ENCODE peak calls at places on chromosomes 16 and 17, in four cellular contexts. I, X, P and A are unnamed samples.

GRCh38 chr16:84599528-84600202 is 18.2 kb downstream of the COTL1 start:
- DNase-seq in I (peak), P (peak), X (peak), A (peak)

GRCh38 chr17:53628011-53628410 is 194.7 kb upstream of the KIF2B start:
- DNase-seq in P (no peak), X (no peak), I (peak), A (no peak)

GRCh38 chr16:72172105-72173034 is at the start of gene PMFBP1:
- DNase-seq in P (no peak), I (peak), X (peak), A (no peak)

GRCh38 chr16:6146874-6147425 is 1049.4 kb upstream of the EEF2KMT start:
- DNase-seq in I (no peak), X (peak), P (peak), A (peak)

GRCh38 chr17:48728232-48729231 is at the start of gene HOXB13:
- DNase-seq in P (no peak), I (peak), X (peak), A (peak)

GRCh38 chr17:58508341-58509067 is 5.9 kb downstream of the MTMR4 start:
- DNase-seq in X (no peak), I (no peak), P (no peak), A (no peak)

GRCh38 chr16:4109250-4109736 is 6.9 kb downstream of the ADCY9 start:
- DNase-seq in X (peak), P (no peak), I (no peak), A (no peak)

GRCh38 chr17:682150-682549 is 32.5 kb downstream of the VPS53 start:
- DNase-seq in P (no peak), I (no peak), X (no peak), A (no peak)

GRCh38 chr16:29710227-29711219 is 31.5 kb downstream of the QPRT start:
- DNase-seq in X (peak), I (peak), P (no peak), A (peak)

GRCh38 chr17:67422887-67423286 is 45.8 kb downstream of the PITPNC1 start:
- DNase-seq in I (no peak), P (no peak), X (no peak), A (no peak)

GRCh38 chr16:72894291-72895151 is 153.4 kb downstream of the ZFHX3 start:
- DNase-seq in X (no peak), I (peak), P (no peak), A (no peak)

GRCh38 chr16:67409631-67410030 is 6.6 kb downstream of the ZDHHC1 start:
- DNase-seq in X (no peak), P (no peak), I (no peak), A (no peak)

GRCh38 chr16:70250748-70251650 is 741 bp downstream of the EXOSC6 start:
- DNase-seq in P (no peak), X (peak), I (peak), A (peak)

GRCh38 chr16:67000384-67001158 is 12.2 kb downstream of the CES4A start:
- DNase-seq in X (peak), P (no peak), I (no peak), A (peak)

GRCh38 chr16:54283735-54284318 is 2.8 kb downstream of the IRX3 start:
- DNase-seq in X (no peak), P (no peak), I (no peak), A (no peak)

GRCh38 chr16:55236655-55237054 is 87.3 kb upstream of the IRX6 start:
- DNase-seq in X (no peak), I (no peak), P (no peak), A (no peak)

GRCh38 chr16:71986131-71986530 is 14.1 kb downstream of the PKD1L3 start:
- DNase-seq in P (no peak), I (no peak), X (peak), A (no peak)

GRCh38 chr17:82863941-82864720 is 24.3 kb upstream of the ZNF750 start:
- DNase-seq in I (peak), X (peak), P (no peak), A (no peak)

GRCh38 chr17:76337413-76337777 is 16.3 kb downstream of the PRPSAP1 start:
- DNase-seq in X (no peak), P (no peak), I (peak), A (no peak)

GRCh38 chr17:74037320-74037719 is 166.2 kb upstream of the RPL38 start:
- DNase-seq in P (no peak), X (peak), I (no peak), A (no peak)

GRCh38 chr17:36085710-36086268 is 4.2 kb downstream of the CCL3 start:
- DNase-seq in X (no peak), P (no peak), I (no peak), A (no peak)

GRCh38 chr16:14196011-14196410 is 124.9 kb downstream of the MRTFB start:
- DNase-seq in P (no peak), I (peak), X (peak), A (no peak)

GRCh38 chr16:72291121-72291520 is 119.2 kb upstream of the PMFBP1 start:
- DNase-seq in P (no peak), X (peak), I (no peak), A (no peak)

GRCh38 chr16:80948886-80949502 is 57.7 kb downstream of the CMC2 start:
- DNase-seq in I (peak), P (no peak), X (peak), A (peak)

GRCh38 chr17:59141860-59142259 is 13.1 kb downstream of the SKA2 start:
- DNase-seq in X (no peak), I (no peak), P (no peak), A (no peak)

GRCh38 chr17:1948517-1948825 is 76.7 kb downstream of the RTN4RL1 start:
- DNase-seq in P (no peak), I (no peak), X (no peak), A (no peak)

GRCh38 chr17:38893612-38894011 is 23.8 kb downstream of the LASP1 start:
- DNase-seq in X (peak), I (no peak), P (no peak), A (peak)

DNA sequence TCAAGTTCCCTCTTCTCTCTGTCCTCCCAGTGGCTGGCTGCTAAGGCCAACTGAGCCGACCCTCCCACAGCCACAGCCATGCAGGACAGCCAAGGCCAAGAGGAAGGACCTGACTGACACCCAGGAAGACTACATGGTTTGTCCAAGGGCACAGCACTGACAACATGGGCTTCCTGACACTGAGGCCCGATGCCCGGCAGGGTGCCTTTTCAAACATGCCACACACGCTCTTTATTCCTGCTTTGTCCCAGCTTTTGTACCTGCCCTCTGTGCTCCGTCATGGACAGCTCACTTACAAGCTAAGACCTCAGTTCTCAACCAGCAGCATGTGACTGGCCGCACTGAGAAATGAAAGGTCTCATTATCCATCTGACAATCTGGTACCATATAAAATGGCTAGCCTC is 45.8 kb downstream of the TEX2 start:
- DNase-seq in X (no peak), I (no peak), P (no peak), A (no peak)
- H2BK5ac ChIP-seq in X (no peak), I (peak), P (no peak), A (no peak)

GRCh38 chr16:8904018-8904430 is 21.9 kb downstream of the LITAFD start:
- DNase-seq in P (no peak), X (no peak), I (no peak), A (no peak)

GRCh38 chr16:8905168-8905762 is 23.1 kb downstream of the LITAFD start:
- DNase-seq in I (peak), X (peak), P (no peak), A (no peak)

GRCh38 chr16:8901318-8901861 is 19.2 kb downstream of the LITAFD start:
- DNase-seq in X (no peak), P (no peak), I (no peak), A (no peak)

GRCh38 chr16:8900343-8900742 is 18.2 kb downstream of the LITAFD start:
- DNase-seq in I (no peak), P (no peak), X (no peak), A (no peak)

GRCh38 chr16:8903004-8903403 is 20.9 kb downstream of the LITAFD start:
- DNase-seq in P (no peak), X (no peak), I (no peak), A (no peak)
- H3K56ac ChIP-seq in P (no peak), X (no peak), I (no peak), A (no peak)

GRCh38 chr16:19967963-19968362 is 83.3 kb upstream of the GPRC5B start:
- DNase-seq in X (no peak), P (no peak), I (no peak), A (no peak)
- H2BK5ac ChIP-seq in X (no peak), P (no peak), I (no peak), A (no peak)

DNA sequence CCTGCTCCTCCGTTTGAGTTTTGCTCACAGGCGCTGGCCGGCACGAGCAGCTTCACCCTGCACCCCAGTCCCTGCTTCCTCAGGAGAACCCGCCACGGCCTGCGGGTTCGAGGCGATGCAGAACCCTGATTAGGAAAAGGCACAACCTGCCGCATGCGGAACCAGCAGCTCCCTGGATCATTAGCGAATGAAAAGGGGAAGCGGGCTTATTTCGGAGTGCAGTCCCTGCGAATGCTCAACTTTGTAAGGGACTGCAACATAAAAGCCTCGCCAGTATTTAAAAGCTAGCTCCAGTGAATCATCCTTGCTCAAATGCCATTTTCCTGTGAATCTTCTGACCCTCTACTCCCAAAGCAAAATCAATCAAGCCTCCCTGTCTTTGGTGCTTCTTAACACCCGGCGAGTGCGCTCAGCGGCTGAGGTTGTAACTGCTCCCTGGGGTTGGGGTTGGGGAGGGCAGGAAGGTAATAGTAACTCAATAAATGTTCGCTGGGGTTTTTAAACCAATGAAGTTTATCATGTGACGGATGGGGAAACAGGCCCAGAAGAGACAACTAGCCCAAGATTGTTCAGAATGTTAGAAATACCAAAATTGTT is 676 bp upstream of the AKAP10 start:
- DNase-seq in I (no peak), X (peak), P (no peak), A (peak)
- H3K56ac ChIP-seq in I (peak), X (peak), P (peak), A (no peak)

GRCh38 chr16:22012241-22012640 is 4.3 kb downstream of the MOSMO start:
- DNase-seq in X (no peak), P (no peak), I (no peak), A (no peak)
- H2BK5ac ChIP-seq in X (no peak), P (no peak), I (no peak), A (no peak)

GRCh38 chr16:65106792-65107191 is 15.1 kb downstream of the CDH11 start:
- DNase-seq in P (no peak), I (peak), X (no peak), A (no peak)

GRCh38 chr16:65099607-65100006 is 22.3 kb downstream of the CDH11 start:
- DNase-seq in P (no peak), X (no peak), I (no peak), A (no peak)

GRCh38 chr16:65101009-65101408 is 20.9 kb downstream of the CDH11 start:
- DNase-seq in X (no peak), I (peak), P (no peak), A (no peak)

GRCh38 chr16:65102326-65102725 is 19.5 kb downstream of the CDH11 start:
- DNase-seq in X (no peak), I (no peak), P (no peak), A (no peak)

GRCh38 chr16:65105173-65105572 is 16.7 kb downstream of the CDH11 start:
- DNase-seq in I (peak), P (no peak), X (peak), A (no peak)
- H3K56ac ChIP-seq in I (no peak), P (no peak), X (no peak), A (no peak)

DNA sequence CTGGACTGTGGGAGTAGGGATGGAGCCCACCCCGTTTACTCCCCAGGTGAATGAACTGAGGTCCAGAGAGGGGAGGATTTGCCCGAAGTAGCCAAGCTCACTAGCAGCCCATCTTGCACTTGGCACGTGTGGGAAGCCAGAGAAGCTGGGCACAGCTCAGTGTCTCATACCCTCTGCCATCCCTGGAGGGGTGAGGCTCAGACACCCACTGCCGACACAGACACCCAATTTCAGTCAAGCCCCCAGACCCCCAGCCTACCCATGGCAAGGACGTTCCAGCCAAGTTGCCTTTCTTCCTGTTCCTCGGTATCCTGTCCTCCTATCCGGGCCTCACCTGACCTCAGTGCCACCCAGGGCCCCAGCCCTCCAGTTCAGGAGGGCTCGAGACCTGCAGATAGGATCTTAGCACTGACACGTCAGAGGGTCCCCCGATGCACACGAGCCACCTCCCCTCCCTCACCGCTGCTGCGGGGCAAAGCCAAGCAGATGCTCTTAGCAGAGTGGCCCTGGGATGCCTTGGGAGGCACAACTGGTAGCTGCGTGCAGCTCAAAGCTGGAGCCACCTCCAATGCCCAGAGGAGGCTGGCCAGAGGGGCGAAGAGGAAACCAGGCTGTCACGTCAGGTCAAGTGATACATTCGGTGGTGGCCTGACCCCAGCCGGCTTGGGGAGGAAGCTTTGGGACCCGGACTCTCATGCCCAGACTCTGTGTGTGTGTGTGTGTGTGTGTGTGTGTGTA is 90.4 kb upstream of the TNRC6C start:
- DNase-seq in I (no peak), X (no peak), P (no peak), A (no peak)
- H2BK5ac ChIP-seq in I (no peak), X (no peak), P (no peak), A (no peak)